ENCODE peak calls at places on chromosome 10, in four cellular contexts. A, M, X and C are unnamed samples.

GRCh38 chr10:79246606-79247275 is 100.5 kb upstream of the PPIF start:
- DNase-seq in A (no peak), X (no peak), M (peak; percentile 67), C (no peak)

GRCh38 chr10:118722694-118723093 is 32.1 kb downstream of the CACUL1 start:
- DNase-seq in A (no peak), X (no peak), M (no peak), C (no peak)

GRCh38 chr10:75115137-75115536 is 3.7 kb downstream of the SAMD8 start:
- DNase-seq in A (peak; percentile 43), M (peak; percentile 86), X (no peak), C (no peak)

GRCh38 chr10:104328636-104328915 is 9.7 kb downstream of the ITPRIP start:
- DNase-seq in X (peak; percentile 89), M (no peak), A (no peak), C (no peak)

GRCh38 chr10:83562381-83562780 is 576.9 kb upstream of the GHITM start:
- DNase-seq in M (no peak), A (no peak), X (no peak), C (peak; percentile 41)

GRCh38 chr10:112246-112645 is 23.0 kb upstream of the ZMYND11 start:
- DNase-seq in M (peak; percentile 4), A (peak; percentile 10), X (no peak), C (no peak)

GRCh38 chr10:79502561-79503309 is 9.6 kb upstream of the EIF5AL1 start:
- DNase-seq in M (peak; percentile 26), X (no peak), A (no peak), C (peak; percentile 85)

GRCh38 chr10:59580257-59580863 is 129.3 kb downstream of the SLC16A9 start:
- DNase-seq in M (peak; percentile 54), A (peak; percentile 58), X (no peak), C (no peak)

GRCh38 chr10:34426041-34426440 is 389.1 kb downstream of the PARD3 start:
- DNase-seq in M (no peak), A (no peak), X (no peak), C (no peak)

GRCh38 chr10:35639651-35640311 is 2.3 kb downstream of the FZD8 start:
- DNase-seq in A (peak; percentile 70), X (peak; percentile 43), M (peak; percentile 69), C (peak; percentile 74)

GRCh38 chr10:35641430-35642015 is 573 bp downstream of the FZD8 start:
- DNase-seq in X (no peak), M (no peak), A (peak; percentile 42), C (peak; percentile 32)

GRCh38 chr10:35640474-35640873 is 1.6 kb downstream of the FZD8 start:
- DNase-seq in A (peak; percentile 76), X (peak; percentile 63), M (peak; percentile 81), C (peak; percentile 78)

GRCh38 chr10:35642023-35642792 is at the start of gene FZD8:
- DNase-seq in M (peak; percentile 95), A (peak; percentile 90), X (peak; percentile 95), C (peak; percentile 93)

GRCh38 chr10:35640951-35641429 is 1.1 kb downstream of the FZD8 start:
- DNase-seq in M (peak; percentile 87), A (peak; percentile 87), X (peak; percentile 44), C (peak; percentile 80)
- H3K27ac ChIP-seq in M (no peak overlapping the region), A (peak overlapping the region; percentile 56), X (peak overlapping the region; percentile 76), C (no peak overlapping the region)

DNA sequence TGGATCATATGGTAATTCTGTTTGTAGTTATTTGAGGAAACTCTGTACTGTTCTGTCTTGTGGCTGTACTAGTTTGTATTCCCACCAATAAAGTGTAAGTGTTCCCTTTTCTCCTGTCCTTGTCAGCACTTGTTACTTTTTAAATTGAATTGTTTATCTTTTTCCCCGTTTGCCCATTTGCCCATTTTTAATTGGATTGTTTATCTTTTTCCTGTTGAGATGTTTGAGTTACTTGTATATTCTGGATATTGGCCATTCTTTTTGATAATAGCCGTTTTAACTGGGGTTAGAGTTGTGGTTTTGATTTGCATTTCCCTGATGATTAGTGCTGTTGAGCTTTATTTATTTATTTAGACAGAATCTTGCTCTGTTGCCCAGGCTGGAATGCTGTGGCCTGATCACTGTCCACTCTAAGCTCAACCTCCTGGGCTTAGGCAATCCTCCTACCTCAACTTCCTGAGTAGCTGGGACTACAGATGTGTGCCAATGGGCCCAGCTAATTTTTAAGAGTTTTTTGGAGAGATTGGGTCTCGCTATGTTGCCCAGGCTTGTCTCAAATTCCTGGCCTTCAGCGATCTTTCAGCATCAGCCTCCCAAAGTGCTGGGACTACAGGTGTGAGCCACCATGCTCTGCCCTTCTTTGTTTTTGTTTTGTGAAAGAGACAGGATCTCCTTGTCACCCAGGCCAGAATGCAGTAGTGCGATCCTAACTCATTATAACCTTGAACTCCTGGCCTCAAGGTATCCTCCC is 23.0 kb downstream of the BMPR1A start:
- DNase-seq in A (peak; percentile 67), X (no peak), M (peak; percentile 69), C (no peak)
- H3K4ac ChIP-seq in A (no peak overlapping the region), X (no peak overlapping the region), M (no peak overlapping the region), C (no peak overlapping the region)

DNA sequence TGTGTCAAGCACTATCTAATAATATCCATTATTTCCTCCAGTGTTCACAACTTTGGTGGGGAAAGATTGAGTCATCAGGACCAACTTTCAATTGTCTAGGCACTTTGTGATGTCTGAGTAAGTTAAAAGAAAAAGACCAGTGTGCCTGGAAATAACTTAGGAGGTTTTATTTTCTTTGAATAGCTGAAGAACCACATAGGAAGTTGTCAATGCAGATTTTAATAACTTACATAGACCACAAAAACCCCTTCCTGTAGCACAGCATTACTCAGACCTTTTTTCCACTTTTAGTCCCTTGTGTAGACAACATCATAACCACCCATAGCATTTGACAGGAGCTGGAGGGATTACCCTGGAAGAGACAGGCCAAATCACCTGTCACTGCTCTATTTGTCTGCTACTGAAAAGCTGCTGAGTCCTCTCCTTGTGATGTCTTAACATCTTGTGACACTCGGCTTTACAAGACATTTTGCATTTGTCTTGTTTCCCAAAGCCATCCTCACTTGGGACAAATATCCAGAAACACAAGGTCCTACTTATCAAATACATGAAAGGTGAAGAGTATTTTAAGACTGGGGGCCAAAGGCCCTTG is 241.5 kb upstream of the PTER start:
- DNase-seq in M (no peak), X (no peak), A (no peak), C (no peak)
- H2BK120ac ChIP-seq in M (no peak overlapping the region), X (no peak overlapping the region), A (no peak overlapping the region), C (no peak overlapping the region)

GRCh38 chr10:110835841-110836240 is 35.9 kb upstream of the PDCD4 start:
- DNase-seq in X (no peak), A (no peak), M (no peak), C (no peak)
- H3K27ac ChIP-seq in X (no peak overlapping the region), A (no peak overlapping the region), M (no peak overlapping the region), C (no peak overlapping the region)

DNA sequence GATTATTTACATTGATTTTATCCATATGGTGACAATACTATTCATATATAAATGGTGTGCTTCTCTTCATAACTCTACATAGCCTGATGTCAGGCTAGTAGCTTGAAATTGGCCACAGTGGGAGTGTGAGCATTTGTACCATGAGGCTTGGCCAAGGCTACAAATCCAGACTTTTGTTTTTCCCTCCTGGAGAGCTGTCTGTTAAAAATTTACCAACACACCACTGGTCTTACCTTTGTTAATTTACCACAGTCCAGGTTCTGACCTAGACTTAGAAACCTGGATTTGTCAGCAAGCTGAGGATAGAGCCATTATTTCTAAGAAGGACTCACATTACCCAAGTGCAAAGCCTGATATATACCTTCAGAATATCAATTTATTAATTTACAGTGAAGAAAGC is 45.5 kb upstream of the ATRNL1 start:
- DNase-seq in X (no peak), A (no peak), M (no peak), C (no peak)
- H3K4ac ChIP-seq in X (no peak overlapping the region), A (no peak overlapping the region), M (no peak overlapping the region), C (no peak overlapping the region)

DNA sequence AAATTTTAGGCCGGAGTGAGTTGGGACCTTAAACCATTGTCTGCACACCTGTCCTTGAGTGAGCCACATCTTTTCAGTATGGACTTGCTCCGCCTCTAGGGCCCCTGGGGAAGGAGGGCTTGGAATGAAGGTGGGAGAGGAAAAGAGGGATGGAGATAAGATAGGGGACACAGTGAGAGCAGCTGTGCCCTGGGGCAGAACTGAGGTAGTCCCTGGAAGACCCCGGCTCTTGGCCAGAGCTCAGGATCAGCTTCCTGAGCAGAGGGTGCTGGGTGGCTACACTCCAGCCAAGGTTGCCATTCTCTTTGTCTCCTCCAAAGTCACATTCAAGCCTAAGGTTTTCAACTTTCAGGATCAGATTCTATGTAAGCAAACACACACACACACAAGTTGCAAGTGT is 82.0 kb downstream of the MKI67 start:
- DNase-seq in A (no peak), X (no peak), M (no peak), C (no peak)
- H2BK120ac ChIP-seq in A (no peak overlapping the region), X (no peak overlapping the region), M (no peak overlapping the region), C (no peak overlapping the region)

DNA sequence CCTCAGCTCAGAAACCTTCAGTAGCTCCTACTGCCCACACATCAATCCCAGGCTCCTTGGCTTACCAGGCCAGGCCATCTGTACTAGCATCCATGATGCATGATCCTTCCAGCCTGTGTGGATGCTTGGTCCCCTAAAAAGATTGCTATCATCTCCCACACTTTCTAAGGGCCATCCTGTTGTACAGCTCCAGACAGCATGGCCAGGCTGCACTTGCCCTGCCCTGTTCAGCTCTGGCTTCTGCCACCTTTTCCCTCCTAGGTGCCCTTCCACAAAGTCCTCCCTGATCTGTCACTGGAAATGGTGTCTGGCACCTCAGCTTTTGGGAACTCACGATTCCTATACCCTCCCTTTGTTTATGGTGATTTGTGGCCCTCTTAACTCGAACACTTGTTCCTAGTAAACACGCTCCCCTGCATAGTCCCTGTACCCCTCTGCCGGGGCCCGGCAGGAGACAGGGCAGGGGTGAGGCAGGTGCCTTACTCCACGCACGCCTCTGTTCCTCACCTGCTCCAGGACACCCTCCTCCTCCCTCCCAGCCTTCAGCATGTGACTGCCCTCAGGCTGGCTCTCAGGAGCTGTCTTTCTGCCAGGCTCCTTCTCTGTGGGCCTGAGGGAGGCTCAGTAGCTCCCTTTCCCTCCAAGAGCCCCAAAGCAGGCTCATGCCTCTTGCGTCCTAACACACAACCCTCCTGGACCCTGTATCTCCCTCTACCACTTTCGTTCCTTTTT is 71.8 kb downstream of the CDH23 start:
- DNase-seq in M (no peak), X (no peak), A (no peak), C (no peak)
- H3K27ac ChIP-seq in M (no peak overlapping the region), X (no peak overlapping the region), A (no peak overlapping the region), C (no peak overlapping the region)

GRCh38 chr10:130807721-130808120 is 503.8 kb downstream of the TCERG1L start:
- DNase-seq in A (no peak), M (no peak), X (no peak), C (no peak)
- H3K4ac ChIP-seq in A (no peak overlapping the region), M (no peak overlapping the region), X (peak overlapping the region; percentile 58), C (no peak overlapping the region)